ENCODE peak calls at places on chromosome 16, in five cellular contexts. One of them, this sample, is unnamed.

GRCh38 chr16:8655184-8655717 is 19.2 kb upstream of the ABAT start:
- DNase-seq in fibroblast of lung: peak
- DNase-seq in neural progenitor cell: peak
- DNase-seq in EL: peak
- DNase-seq in A549: no peak
- DNase-seq in this sample: no peak

GRCh38 chr16:68091604-68092261 is 6.6 kb downstream of the NFATC3 start:
- DNase-seq in fibroblast of lung: peak
- DNase-seq in neural progenitor cell: no peak
- DNase-seq in EL: peak
- DNase-seq in A549: no peak
- DNase-seq in this sample: no peak

GRCh38 chr16:69223882-69224281 is 36.9 kb downstream of the SNTB2 start:
- DNase-seq in fibroblast of lung: peak
- DNase-seq in neural progenitor cell: no peak
- DNase-seq in EL: peak
- DNase-seq in A549: no peak
- DNase-seq in this sample: peak

GRCh38 chr16:87060026-87060986 is 256.9 kb downstream of the C16orf95 start:
- DNase-seq in fibroblast of lung: peak
- DNase-seq in neural progenitor cell: peak
- DNase-seq in EL: no peak
- DNase-seq in A549: no peak
- DNase-seq in this sample: no peak

GRCh38 chr16:88799569-88800276 is 3.9 kb upstream of the CDT1 start:
- DNase-seq in fibroblast of lung: peak
- DNase-seq in neural progenitor cell: no peak
- DNase-seq in EL: no peak
- DNase-seq in A549: no peak
- DNase-seq in this sample: no peak

GRCh38 chr16:88487920-88488842 is 35.1 kb downstream of the ZFPM1 start:
- DNase-seq in fibroblast of lung: no peak
- DNase-seq in neural progenitor cell: no peak
- DNase-seq in EL: no peak
- DNase-seq in A549: no peak
- DNase-seq in this sample: no peak

GRCh38 chr16:85312174-85312573 is 199.9 kb upstream of the CIBAR2 start:
- DNase-seq in fibroblast of lung: no peak
- DNase-seq in neural progenitor cell: no peak
- DNase-seq in EL: no peak
- DNase-seq in A549: no peak
- DNase-seq in this sample: no peak

GRCh38 chr16:70438325-70438982 is 446 bp downstream of the ST3GAL2 start:
- DNase-seq in fibroblast of lung: no peak
- DNase-seq in neural progenitor cell: no peak
- DNase-seq in EL: no peak
- DNase-seq in A549: no peak
- DNase-seq in this sample: no peak

GRCh38 chr16:82641336-82641984 is 14.7 kb downstream of the CDH13 start:
- DNase-seq in fibroblast of lung: peak
- DNase-seq in neural progenitor cell: no peak
- DNase-seq in EL: peak
- DNase-seq in A549: no peak
- DNase-seq in this sample: no peak

GRCh38 chr16:11327277-11328171 is 17.7 kb upstream of the RMI2 start:
- DNase-seq in fibroblast of lung: no peak
- DNase-seq in neural progenitor cell: no peak
- DNase-seq in EL: no peak
- DNase-seq in A549: no peak
- DNase-seq in this sample: no peak

GRCh38 chr16:23504076-23504452 is 6.2 kb downstream of the GGA2 start:
- DNase-seq in fibroblast of lung: peak
- DNase-seq in neural progenitor cell: no peak
- DNase-seq in EL: peak
- DNase-seq in A549: no peak
- DNase-seq in this sample: peak

GRCh38 chr16:1899641-1900451 is 18.4 kb downstream of the HS3ST6 start:
- DNase-seq in fibroblast of lung: no peak
- DNase-seq in neural progenitor cell: no peak
- DNase-seq in EL: no peak
- DNase-seq in A549: no peak
- DNase-seq in this sample: no peak

GRCh38 chr16:88932929-88933328 is 44.1 kb downstream of the CBFA2T3 start:
- DNase-seq in fibroblast of lung: no peak
- DNase-seq in neural progenitor cell: no peak
- DNase-seq in EL: no peak
- DNase-seq in A549: no peak
- DNase-seq in this sample: no peak

This sample was measured in stromal cell of bone marrow.